ENCODE peak calls at places on chromosomes 6 and 20, in eight cellular contexts. One of them, this sample, is unnamed.

GRCh38 chr6:92132446-92132845 is 1286.9 kb downstream of the EPHA7 start:
- DNase-seq in NCI-H69: no peak
- DNase-seq in ecto neural progenitor cell: no peak
- DNase-seq in SHP77 treated with DMSO at 0.1 percent for 48 hours: no peak
- DNase-seq in central memory CD4-positive, alpha-beta T cell: no peak
- DNase-seq in OCI-M1: no peak
- DNase-seq in C1 segment of cervical spinal cord: no peak
- DNase-seq in BJ: peak
- DNase-seq in this sample: no peak

GRCh38 chr6:143901885-143902708 is 37.8 kb downstream of the ZC2HC1B start:
- DNase-seq in NCI-H69: no peak
- DNase-seq in ecto neural progenitor cell: no peak
- DNase-seq in SHP77 treated with DMSO at 0.1 percent for 48 hours: no peak
- DNase-seq in central memory CD4-positive, alpha-beta T cell: no peak
- DNase-seq in OCI-M1: no peak
- DNase-seq in C1 segment of cervical spinal cord: no peak
- DNase-seq in BJ: no peak
- DNase-seq in this sample: no peak

GRCh38 chr20:48921883-48922867 is 664 bp downstream of the ARFGEF2 start:
- DNase-seq in NCI-H69: peak
- DNase-seq in ecto neural progenitor cell: no peak
- DNase-seq in SHP77 treated with DMSO at 0.1 percent for 48 hours: no peak
- DNase-seq in central memory CD4-positive, alpha-beta T cell: peak
- DNase-seq in OCI-M1: peak
- DNase-seq in C1 segment of cervical spinal cord: no peak
- DNase-seq in BJ: no peak
- DNase-seq in this sample: no peak

GRCh38 chr6:65760285-65760684 is 53.3 kb upstream of the EYS start:
- DNase-seq in NCI-H69: peak
- DNase-seq in ecto neural progenitor cell: no peak
- DNase-seq in SHP77 treated with DMSO at 0.1 percent for 48 hours: no peak
- DNase-seq in central memory CD4-positive, alpha-beta T cell: no peak
- DNase-seq in OCI-M1: no peak
- DNase-seq in C1 segment of cervical spinal cord: no peak
- DNase-seq in BJ: no peak
- DNase-seq in this sample: no peak

GRCh38 chr20:39036011-39036410 is 73.9 kb downstream of the DHX35 start:
- DNase-seq in NCI-H69: no peak
- DNase-seq in ecto neural progenitor cell: no peak
- DNase-seq in SHP77 treated with DMSO at 0.1 percent for 48 hours: no peak
- DNase-seq in central memory CD4-positive, alpha-beta T cell: no peak
- DNase-seq in OCI-M1: no peak
- DNase-seq in C1 segment of cervical spinal cord: no peak
- DNase-seq in BJ: no peak
- DNase-seq in this sample: no peak

GRCh38 chr6:109382576-109383437 is 540 bp upstream of the CD164 start:
- DNase-seq in NCI-H69: peak
- DNase-seq in ecto neural progenitor cell: peak
- DNase-seq in SHP77 treated with DMSO at 0.1 percent for 48 hours: peak
- DNase-seq in central memory CD4-positive, alpha-beta T cell: peak
- DNase-seq in OCI-M1: peak
- DNase-seq in C1 segment of cervical spinal cord: peak
- DNase-seq in BJ: peak
- DNase-seq in this sample: peak

GRCh38 chr6:26183581-26184408 is 96.6 kb downstream of the HFE start:
- DNase-seq in NCI-H69: peak
- DNase-seq in ecto neural progenitor cell: peak
- DNase-seq in SHP77 treated with DMSO at 0.1 percent for 48 hours: no peak
- DNase-seq in central memory CD4-positive, alpha-beta T cell: peak
- DNase-seq in OCI-M1: no peak
- DNase-seq in C1 segment of cervical spinal cord: peak
- DNase-seq in BJ: peak
- DNase-seq in this sample: peak

GRCh38 chr6:157380779-157381561 is at the start of gene ZDHHC14:
- DNase-seq in NCI-H69: peak
- DNase-seq in ecto neural progenitor cell: peak
- DNase-seq in SHP77 treated with DMSO at 0.1 percent for 48 hours: peak
- DNase-seq in central memory CD4-positive, alpha-beta T cell: peak
- DNase-seq in OCI-M1: peak
- DNase-seq in C1 segment of cervical spinal cord: peak
- DNase-seq in BJ: peak
- DNase-seq in this sample: peak

GRCh38 chr6:40990301-40990700 is 48.7 kb downstream of the UNC5CL start:
- DNase-seq in NCI-H69: no peak
- DNase-seq in ecto neural progenitor cell: no peak
- DNase-seq in SHP77 treated with DMSO at 0.1 percent for 48 hours: no peak
- DNase-seq in central memory CD4-positive, alpha-beta T cell: no peak
- DNase-seq in OCI-M1: no peak
- DNase-seq in C1 segment of cervical spinal cord: no peak
- DNase-seq in BJ: no peak
- DNase-seq in this sample: no peak

GRCh38 chr20:48489046-48489463 is 338.7 kb downstream of the PREX1 start:
- DNase-seq in NCI-H69: no peak
- DNase-seq in ecto neural progenitor cell: no peak
- DNase-seq in SHP77 treated with DMSO at 0.1 percent for 48 hours: no peak
- DNase-seq in central memory CD4-positive, alpha-beta T cell: no peak
- DNase-seq in OCI-M1: no peak
- DNase-seq in C1 segment of cervical spinal cord: no peak
- DNase-seq in BJ: no peak
- DNase-seq in this sample: no peak

GRCh38 chr6:121666809-121667208 is 231.4 kb downstream of the GJA1 start:
- DNase-seq in NCI-H69: peak
- DNase-seq in ecto neural progenitor cell: no peak
- DNase-seq in SHP77 treated with DMSO at 0.1 percent for 48 hours: no peak
- DNase-seq in central memory CD4-positive, alpha-beta T cell: no peak
- DNase-seq in OCI-M1: peak
- DNase-seq in C1 segment of cervical spinal cord: no peak
- DNase-seq in BJ: no peak
- DNase-seq in this sample: no peak

GRCh38 chr20:17504898-17505663 is 26.1 kb downstream of the BFSP1 start:
- DNase-seq in NCI-H69: peak
- DNase-seq in ecto neural progenitor cell: peak
- DNase-seq in SHP77 treated with DMSO at 0.1 percent for 48 hours: peak
- DNase-seq in central memory CD4-positive, alpha-beta T cell: peak
- DNase-seq in OCI-M1: peak
- DNase-seq in C1 segment of cervical spinal cord: no peak
- DNase-seq in BJ: no peak
- DNase-seq in this sample: peak

GRCh38 chr6:37242429-37243052 is 15.0 kb upstream of the TBC1D22B start:
- DNase-seq in NCI-H69: peak
- DNase-seq in ecto neural progenitor cell: no peak
- DNase-seq in SHP77 treated with DMSO at 0.1 percent for 48 hours: no peak
- DNase-seq in central memory CD4-positive, alpha-beta T cell: no peak
- DNase-seq in OCI-M1: peak
- DNase-seq in C1 segment of cervical spinal cord: peak
- DNase-seq in BJ: peak
- DNase-seq in this sample: no peak

GRCh38 chr20:4519530-4519929 is 202.2 kb upstream of the PRND start:
- DNase-seq in NCI-H69: peak
- DNase-seq in ecto neural progenitor cell: peak
- DNase-seq in SHP77 treated with DMSO at 0.1 percent for 48 hours: no peak
- DNase-seq in central memory CD4-positive, alpha-beta T cell: no peak
- DNase-seq in OCI-M1: peak
- DNase-seq in C1 segment of cervical spinal cord: no peak
- DNase-seq in BJ: no peak
- DNase-seq in this sample: no peak

GRCh38 chr6:11366183-11366933 is 133.9 kb upstream of the NEDD9 start:
- DNase-seq in NCI-H69: no peak
- DNase-seq in ecto neural progenitor cell: no peak
- DNase-seq in SHP77 treated with DMSO at 0.1 percent for 48 hours: no peak
- DNase-seq in central memory CD4-positive, alpha-beta T cell: peak
- DNase-seq in OCI-M1: peak
- DNase-seq in C1 segment of cervical spinal cord: no peak
- DNase-seq in BJ: no peak
- DNase-seq in this sample: no peak

GRCh38 chr20:45354423-45355208 is 6.4 kb upstream of the SDC4 start:
- DNase-seq in NCI-H69: no peak
- DNase-seq in ecto neural progenitor cell: no peak
- DNase-seq in SHP77 treated with DMSO at 0.1 percent for 48 hours: no peak
- DNase-seq in central memory CD4-positive, alpha-beta T cell: no peak
- DNase-seq in OCI-M1: no peak
- DNase-seq in C1 segment of cervical spinal cord: peak
- DNase-seq in BJ: no peak
- DNase-seq in this sample: no peak

GRCh38 chr6:51928320-51928719 is 159.1 kb downstream of the PKHD1 start:
- DNase-seq in NCI-H69: no peak
- DNase-seq in ecto neural progenitor cell: no peak
- DNase-seq in SHP77 treated with DMSO at 0.1 percent for 48 hours: no peak
- DNase-seq in central memory CD4-positive, alpha-beta T cell: no peak
- DNase-seq in OCI-M1: no peak
- DNase-seq in C1 segment of cervical spinal cord: no peak
- DNase-seq in BJ: no peak
- DNase-seq in this sample: no peak

GRCh38 chr6:108074359-108075144 is at the start of gene OSTM1:
- DNase-seq in NCI-H69: peak
- DNase-seq in ecto neural progenitor cell: peak
- DNase-seq in SHP77 treated with DMSO at 0.1 percent for 48 hours: peak
- DNase-seq in central memory CD4-positive, alpha-beta T cell: peak
- DNase-seq in OCI-M1: peak
- DNase-seq in C1 segment of cervical spinal cord: peak
- DNase-seq in BJ: peak
- DNase-seq in this sample: peak

GRCh38 chr6:122947355-122947754 is 48.7 kb upstream of the CLVS2 start:
- DNase-seq in NCI-H69: peak
- DNase-seq in ecto neural progenitor cell: peak
- DNase-seq in SHP77 treated with DMSO at 0.1 percent for 48 hours: no peak
- DNase-seq in central memory CD4-positive, alpha-beta T cell: no peak
- DNase-seq in OCI-M1: peak
- DNase-seq in C1 segment of cervical spinal cord: no peak
- DNase-seq in BJ: no peak
- DNase-seq in this sample: no peak

GRCh38 chr20:33859157-33859695 is 48.1 kb downstream of the CHMP4B start:
- DNase-seq in NCI-H69: no peak
- DNase-seq in ecto neural progenitor cell: no peak
- DNase-seq in SHP77 treated with DMSO at 0.1 percent for 48 hours: no peak
- DNase-seq in central memory CD4-positive, alpha-beta T cell: peak
- DNase-seq in OCI-M1: no peak
- DNase-seq in C1 segment of cervical spinal cord: no peak
- DNase-seq in BJ: no peak
- DNase-seq in this sample: no peak